ENCODE peak calls at places on chromosomes 13 and 19, in ten cellular contexts. N is uterus, Z is activated B cell treated with CpG ODN at 0.5 μM for 24 hours, W is brain microvascular endothelial cell, X is RWPE1, M is cardiac muscle cell, A is hepatocyte, D is GM10248, L is HFFc6, P is progenitor cell of endocrine pancreas. O is an unnamed sample.
A peak's percentile ranks its signal among the peaks of the same experiment; 100 is the strongest.

GRCh38 chr13:86020350-86021002 is 221.3 kb upstream of the SLITRK6 start:
- DNase-seq in N (no peak), Z (no peak), W (peak; percentile 20), X (peak; percentile 19), M (peak; percentile 68), A (peak; percentile 25), D (no peak), L (no peak), P (no peak), O (no peak)

GRCh38 chr13:48160879-48161278 is 66.0 kb upstream of the MED4 start:
- DNase-seq in N (no peak), Z (no peak), W (peak; percentile 18), X (peak; percentile 35), M (peak; percentile 21), A (no peak), D (no peak), L (no peak), P (no peak), O (no peak)

GRCh38 chr19:7427944-7428343 is 60.9 kb downstream of the PEX11G start:
- DNase-seq in N (no peak), Z (no peak), W (no peak), X (no peak), M (no peak), A (no peak), D (no peak), L (peak; percentile 70), P (no peak), O (no peak)

GRCh38 chr13:34469212-34469983 is 472.7 kb upstream of the NBEA start:
- DNase-seq in N (no peak), Z (no peak), W (no peak), X (peak; percentile 60), M (peak; percentile 40), A (peak; percentile 23), D (no peak), L (no peak), P (no peak), O (no peak)

GRCh38 chr13:112756967-112757758 is 67.3 kb downstream of the ATP11A start:
- DNase-seq in N (no peak), Z (no peak), W (no peak), X (no peak), M (no peak), A (peak; percentile 39), D (no peak), L (no peak), P (no peak), O (no peak)

GRCh38 chr13:39095500-39095899 is 57.2 kb downstream of the NHLRC3 start:
- DNase-seq in N (no peak), Z (no peak), W (no peak), X (no peak), M (no peak), A (no peak), D (peak; percentile 11), L (no peak), P (no peak), O (no peak)

GRCh38 chr13:31044658-31045620 is 112.5 kb downstream of the TEX26 start:
- DNase-seq in N (no peak), Z (no peak), W (no peak), X (no peak), M (no peak), A (no peak), D (no peak), L (no peak), P (no peak), O (no peak)

GRCh38 chr13:60944016-60944415 is 471.6 kb downstream of the PCDH20 start:
- DNase-seq in N (no peak), Z (no peak), W (no peak), X (no peak), M (no peak), A (no peak), D (no peak), L (no peak), P (no peak), O (no peak)

GRCh38 chr13:42969558-42970172 is 22.4 kb downstream of the EPSTI1 start:
- DNase-seq in N (peak; percentile 71), Z (peak; percentile 71), W (peak; percentile 68), X (peak; percentile 52), M (peak; percentile 84), A (peak; percentile 82), D (peak; percentile 72), L (peak; percentile 68), P (peak; percentile 61), O (peak; percentile 93)

GRCh38 chr19:18785179-18786124 is 5.7 kb downstream of the COMP start:
- DNase-seq in N (peak; percentile 81), Z (peak; percentile 40), W (peak; percentile 33), X (peak; percentile 98), M (peak; percentile 64), A (peak; percentile 84), D (peak; percentile 94), L (peak; percentile 5), P (peak; percentile 67), O (peak; percentile 95)

GRCh38 chr13:98300956-98301641 is 124.0 kb upstream of the RNF113B start:
- DNase-seq in N (no peak), Z (no peak), W (no peak), X (no peak), M (peak; percentile 54), A (peak; percentile 57), D (no peak), L (peak; percentile 9), P (no peak), O (no peak)

GRCh38 chr13:32445461-32445860 is 17.5 kb upstream of the N4BP2L1 start:
- DNase-seq in N (no peak), Z (no peak), W (no peak), X (no peak), M (no peak), A (no peak), D (no peak), L (no peak), P (no peak), O (no peak)

GRCh38 chr13:32448224-32448623 is 20.3 kb upstream of the N4BP2L1 start:
- DNase-seq in N (no peak), Z (no peak), W (no peak), X (no peak), M (no peak), A (no peak), D (no peak), L (no peak), P (no peak), O (no peak)

GRCh38 chr13:32446220-32446619 is 18.3 kb upstream of the N4BP2L1 start:
- DNase-seq in N (no peak), Z (no peak), W (no peak), X (no peak), M (no peak), A (peak; percentile 27), D (no peak), L (no peak), P (no peak), O (no peak)

GRCh38 chr13:32446778-32447465 is 19.0 kb upstream of the N4BP2L1 start:
- DNase-seq in N (no peak), Z (no peak), W (no peak), X (no peak), M (peak; percentile 36), A (no peak), D (no peak), L (no peak), P (no peak), O (no peak)

DNA sequence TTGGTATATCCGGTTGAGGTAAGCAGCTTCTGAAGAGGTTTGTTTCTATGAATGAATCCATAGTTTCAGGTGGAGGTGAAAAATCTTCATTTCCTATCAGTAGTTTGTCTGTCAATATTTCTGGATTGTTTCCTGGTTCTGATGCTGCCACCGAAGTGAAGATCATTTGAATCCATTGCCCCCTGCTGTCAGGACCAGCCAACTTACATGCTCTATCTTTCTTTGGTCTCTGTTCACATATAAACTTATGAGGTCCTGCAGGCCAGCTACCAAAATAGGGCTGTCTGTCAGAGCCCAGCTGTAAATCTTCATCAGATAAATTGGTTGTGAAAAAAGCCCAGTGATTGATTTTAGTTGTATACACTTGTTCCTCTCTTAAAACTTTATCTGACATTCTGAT is 15.2 kb upstream of the N4BP2L1 start:
- DNase-seq in N (no peak), Z (no peak), W (no peak), X (no peak), M (peak; percentile 17), A (peak; percentile 16), D (peak; percentile 64), L (no peak), P (no peak), O (peak; percentile 46)
- TF ChIP-seq CTCF in N (peak; percentile 8), Z (peak; percentile 26), W (peak; percentile 59), X (no peak), M (peak; percentile 22), A (peak; percentile 34), D (peak; percentile 30), L (peak; percentile 58), P (peak; percentile 37), O (peak; percentile 22)

DNA sequence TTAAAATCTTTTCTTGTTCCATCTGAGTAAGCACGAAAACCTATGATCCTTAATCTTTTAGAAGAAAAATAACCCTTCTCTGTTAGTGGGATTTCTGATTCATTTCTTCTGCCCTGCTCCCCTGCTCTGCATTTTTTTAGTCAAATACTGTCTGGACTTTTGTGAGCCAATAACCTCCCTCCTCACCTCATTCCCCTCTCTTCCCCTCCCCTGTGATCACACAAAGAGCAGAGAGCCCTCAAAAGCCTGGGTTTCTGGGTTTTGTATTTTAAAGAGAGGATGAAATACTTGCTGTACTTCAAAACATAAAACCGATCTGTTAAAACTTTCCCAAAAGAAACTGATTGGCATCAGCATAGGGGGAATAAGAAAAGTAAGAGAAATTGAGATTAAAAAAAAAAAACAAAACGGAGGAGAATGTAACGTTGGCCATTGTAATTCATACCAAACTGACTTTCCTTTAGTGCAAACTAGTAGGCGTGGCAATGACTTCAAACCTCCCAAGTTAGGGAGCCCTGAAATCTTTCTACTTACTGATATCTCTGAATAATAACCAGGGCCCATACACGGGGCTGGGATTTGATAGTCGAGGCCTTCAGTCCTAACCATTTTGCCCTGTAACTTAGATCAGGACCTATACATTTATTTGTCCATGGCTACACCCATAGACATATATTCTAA is 232.9 kb downstream of the TM9SF2 start:
- DNase-seq in N (no peak), Z (no peak), W (no peak), X (no peak), M (no peak), A (no peak), D (no peak), L (no peak), P (no peak), O (peak; percentile 52)
- TF ChIP-seq CTCF in N (no peak), Z (no peak), W (no peak), X (no peak), M (no peak), A (no peak), D (no peak), L (no peak), P (no peak), O (no peak)

GRCh38 chr13:27106144-27106543 is 65.5 kb downstream of the USP12 start:
- DNase-seq in N (no peak), Z (no peak), W (no peak), X (no peak), M (no peak), A (no peak), D (no peak), L (no peak), P (no peak), O (no peak)
- TF ChIP-seq CTCF in N (no peak), Z (no peak), W (no peak), X (no peak), M (no peak), A (no peak), D (no peak), L (no peak), P (no peak), O (no peak)

DNA sequence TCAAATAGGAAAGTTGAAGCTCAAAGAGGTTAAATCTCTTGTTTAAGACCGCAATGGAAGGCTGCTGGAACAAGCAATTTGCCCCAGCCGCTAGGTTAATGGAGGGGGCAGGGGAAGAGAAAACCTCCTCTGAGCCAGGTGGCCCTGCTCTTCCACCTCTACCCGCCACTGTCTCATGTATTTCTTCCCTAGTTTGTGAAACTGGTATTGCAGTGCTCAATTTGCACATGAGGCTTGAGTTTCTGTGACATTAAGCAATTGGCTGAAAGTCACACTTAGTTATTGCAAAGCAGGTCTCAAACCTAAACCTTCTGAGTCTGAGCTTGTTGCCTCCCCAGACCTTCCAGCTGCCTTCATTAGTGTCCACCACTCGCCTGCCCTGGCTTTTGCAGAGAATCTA is 27.2 kb upstream of the OLFM4 start:
- DNase-seq in N (no peak), Z (no peak), W (no peak), X (no peak), M (no peak), A (no peak), D (no peak), L (no peak), P (no peak), O (no peak)
- TF ChIP-seq CTCF in N (no peak), Z (no peak), W (no peak), X (no peak), M (no peak), A (no peak), D (no peak), L (no peak), P (no peak), O (no peak)